ENCODE peak calls at places on chromosome 20, in seven cellular contexts. One of them, this sample, is unnamed.

GRCh38 chr20:46720776-46721425 is 11.5 kb downstream of the SLC2A10 start:
- DNase-seq in NCI-H460: no peak
- DNase-seq in G401: no peak
- DNase-seq in T follicular helper cell: no peak
- DNase-seq in effector memory CD8-positive, alpha-beta T cell: no peak
- DNase-seq in fibroblast of pulmonary artery: no peak
- DNase-seq in naive B cell: no peak
- DNase-seq in this sample: no peak

GRCh38 chr20:50005378-50006020 is 22.7 kb downstream of the SNAI1 start:
- DNase-seq in effector memory CD8-positive, alpha-beta T cell: no peak
- DNase-seq in fibroblast of pulmonary artery: peak; percentile 84
- DNase-seq in naive B cell: no peak
- DNase-seq in NCI-H460: no peak
- DNase-seq in T follicular helper cell: no peak
- DNase-seq in G401: no peak
- DNase-seq in this sample: no peak

GRCh38 chr20:23451956-23452487 is 654 bp downstream of the CST11 start:
- DNase-seq in NCI-H460: no peak
- DNase-seq in fibroblast of pulmonary artery: no peak
- DNase-seq in effector memory CD8-positive, alpha-beta T cell: no peak
- DNase-seq in naive B cell: no peak
- DNase-seq in G401: no peak
- DNase-seq in T follicular helper cell: no peak
- DNase-seq in this sample: no peak

GRCh38 chr20:17993546-17993945 is 24.7 kb downstream of the MGME1 start:
- DNase-seq in NCI-H460: no peak
- DNase-seq in G401: no peak
- DNase-seq in naive B cell: no peak
- DNase-seq in T follicular helper cell: no peak
- DNase-seq in effector memory CD8-positive, alpha-beta T cell: no peak
- DNase-seq in fibroblast of pulmonary artery: no peak
- DNase-seq in this sample: no peak

GRCh38 chr20:40564997-40565680 is 123.9 kb downstream of the MAFB start:
- DNase-seq in G401: no peak
- DNase-seq in naive B cell: no peak
- DNase-seq in fibroblast of pulmonary artery: peak; percentile 83
- DNase-seq in T follicular helper cell: no peak
- DNase-seq in NCI-H460: no peak
- DNase-seq in effector memory CD8-positive, alpha-beta T cell: no peak
- DNase-seq in this sample: peak; percentile 82

GRCh38 chr20:54122189-54122588 is 51.6 kb downstream of the CYP24A1 start:
- DNase-seq in T follicular helper cell: no peak
- DNase-seq in fibroblast of pulmonary artery: peak; percentile 50
- DNase-seq in G401: no peak
- DNase-seq in effector memory CD8-positive, alpha-beta T cell: no peak
- DNase-seq in NCI-H460: no peak
- DNase-seq in naive B cell: no peak
- DNase-seq in this sample: peak; percentile 73

GRCh38 chr20:38764563-38765355 is 16.5 kb downstream of the ACTR5 start:
- DNase-seq in NCI-H460: peak; percentile 51
- DNase-seq in effector memory CD8-positive, alpha-beta T cell: no peak
- DNase-seq in G401: no peak
- DNase-seq in naive B cell: no peak
- DNase-seq in fibroblast of pulmonary artery: peak; percentile 83
- DNase-seq in T follicular helper cell: no peak
- DNase-seq in this sample: peak; percentile 86

GRCh38 chr20:906703-907102 is 9.4 kb downstream of the ANGPT4 start:
- DNase-seq in naive B cell: no peak
- DNase-seq in G401: peak; percentile 9
- DNase-seq in effector memory CD8-positive, alpha-beta T cell: no peak
- DNase-seq in fibroblast of pulmonary artery: no peak
- DNase-seq in NCI-H460: no peak
- DNase-seq in T follicular helper cell: no peak
- DNase-seq in this sample: no peak

GRCh38 chr20:58017237-58017969 is 211.1 kb downstream of the ANKRD60 start:
- DNase-seq in G401: peak; percentile 26
- DNase-seq in effector memory CD8-positive, alpha-beta T cell: no peak
- DNase-seq in NCI-H460: peak; percentile 33
- DNase-seq in naive B cell: no peak
- DNase-seq in fibroblast of pulmonary artery: no peak
- DNase-seq in T follicular helper cell: no peak
- DNase-seq in this sample: peak; percentile 78

GRCh38 chr20:45595235-45595634 is 16.2 kb upstream of the WFDC8 start:
- DNase-seq in NCI-H460: no peak
- DNase-seq in fibroblast of pulmonary artery: no peak
- DNase-seq in effector memory CD8-positive, alpha-beta T cell: no peak
- DNase-seq in G401: no peak
- DNase-seq in T follicular helper cell: no peak
- DNase-seq in naive B cell: no peak
- DNase-seq in this sample: no peak

GRCh38 chr20:33299111-33299603 is 16.1 kb downstream of the BPIFB1 start:
- DNase-seq in NCI-H460: peak; percentile 63
- DNase-seq in naive B cell: peak; percentile 55
- DNase-seq in fibroblast of pulmonary artery: peak; percentile 52
- DNase-seq in T follicular helper cell: peak; percentile 54
- DNase-seq in G401: peak; percentile 67
- DNase-seq in effector memory CD8-positive, alpha-beta T cell: peak; percentile 79
- DNase-seq in this sample: no peak

This sample was measured in kidney epithelial cell.